ENCODE peak calls at places on chromosomes 1 and 21, in eight cellular contexts. J is right atrium auricular region, Q is lung, I is SJSA1, B is neural progenitor cell, F is foreskin keratinocyte, S is H9, E is heart left ventricle. N is an unnamed sample.

GRCh38 chr1:234971586-234972297 is 156.9 kb downstream of the TOMM20 start:
- DNase-seq in B (no peak), E (no peak), I (no peak), S (no peak), Q (no peak), F (no peak), J (peak), N (peak)

GRCh38 chr1:162210171-162210570 is 140.7 kb downstream of the NOS1AP start:
- DNase-seq in J (no peak), I (no peak), Q (no peak), E (no peak), S (no peak), B (no peak), F (no peak), N (no peak)

GRCh38 chr1:212060632-212061472 is 25.3 kb downstream of the DTL start:
- DNase-seq in I (peak), E (no peak), F (peak), S (no peak), B (no peak), Q (no peak), J (no peak), N (no peak)

GRCh38 chr1:12087797-12088314 is 24.8 kb downstream of the TNFRSF8 start:
- DNase-seq in B (no peak), S (no peak), E (no peak), Q (no peak), F (no peak), I (no peak), J (no peak), N (peak)

GRCh38 chr1:23558140-23558871 is 995 bp downstream of the ID3 start:
- DNase-seq in E (peak), Q (peak), J (no peak), S (peak), I (peak), B (peak), F (peak), N (peak)

GRCh38 chr1:24898909-24899439 is 31.1 kb downstream of the RUNX3 start:
- DNase-seq in Q (no peak), I (no peak), S (no peak), E (peak), J (no peak), F (no peak), B (no peak), N (no peak)

GRCh38 chr1:61330571-61330970 is 248.2 kb downstream of the NFIA start:
- DNase-seq in I (no peak), F (peak), Q (no peak), J (no peak), S (no peak), E (no peak), B (no peak), N (no peak)

GRCh38 chr21:45590726-45591618 is 48.7 kb upstream of the SLC19A1 start:
- DNase-seq in I (no peak), J (no peak), F (peak), S (peak), E (no peak), B (no peak), Q (no peak), N (no peak)

GRCh38 chr1:220680085-220680687 is 10.0 kb upstream of the C1orf115 start:
- DNase-seq in J (no peak), Q (no peak), S (no peak), I (peak), E (no peak), B (peak), F (peak), N (no peak)

DNA sequence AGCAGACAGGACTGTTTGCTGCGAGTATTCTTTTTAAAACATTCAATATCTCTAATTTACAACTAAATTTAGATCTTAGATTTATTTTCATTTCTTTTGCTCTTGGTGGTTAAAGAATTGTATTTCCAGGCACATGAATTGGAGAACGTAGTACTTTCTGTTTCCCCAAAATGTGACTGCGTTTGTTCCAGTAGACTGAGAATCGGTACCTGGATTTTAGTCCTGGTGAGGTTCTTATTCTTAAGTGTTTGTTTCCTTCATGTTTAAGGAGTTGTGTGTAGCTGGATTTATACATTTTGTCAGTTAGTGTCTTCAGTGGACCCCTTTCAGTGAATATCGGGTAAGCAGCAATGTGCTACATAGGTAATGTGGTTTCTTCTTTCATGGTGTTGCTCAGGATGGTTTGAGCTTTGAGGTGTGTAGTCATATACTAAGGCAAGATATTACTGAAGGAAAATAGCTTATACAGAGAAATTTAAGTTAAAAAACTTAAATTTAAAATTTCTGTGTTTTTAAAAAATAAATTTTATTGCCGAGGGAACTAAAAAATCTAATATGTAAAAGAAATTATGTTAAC is 6.8 kb downstream of the MIER1 start:
- DNase-seq in E (no peak), F (no peak), Q (no peak), J (no peak), S (no peak), I (peak), B (no peak), N (no peak)
- H3K27ac ChIP-seq in E (no peak), F (peak), Q (no peak), J (peak), S (no peak), I (peak), B (no peak), N (peak)

GRCh38 chr1:28928306-28928987 is 14.1 kb downstream of the EPB41 start:
- DNase-seq in B (no peak), E (no peak), J (no peak), Q (no peak), S (no peak), F (no peak), I (no peak), N (no peak)
- H3K27ac ChIP-seq in B (peak), E (no peak), J (peak), Q (no peak), S (no peak), F (no peak), I (no peak), N (peak)

DNA sequence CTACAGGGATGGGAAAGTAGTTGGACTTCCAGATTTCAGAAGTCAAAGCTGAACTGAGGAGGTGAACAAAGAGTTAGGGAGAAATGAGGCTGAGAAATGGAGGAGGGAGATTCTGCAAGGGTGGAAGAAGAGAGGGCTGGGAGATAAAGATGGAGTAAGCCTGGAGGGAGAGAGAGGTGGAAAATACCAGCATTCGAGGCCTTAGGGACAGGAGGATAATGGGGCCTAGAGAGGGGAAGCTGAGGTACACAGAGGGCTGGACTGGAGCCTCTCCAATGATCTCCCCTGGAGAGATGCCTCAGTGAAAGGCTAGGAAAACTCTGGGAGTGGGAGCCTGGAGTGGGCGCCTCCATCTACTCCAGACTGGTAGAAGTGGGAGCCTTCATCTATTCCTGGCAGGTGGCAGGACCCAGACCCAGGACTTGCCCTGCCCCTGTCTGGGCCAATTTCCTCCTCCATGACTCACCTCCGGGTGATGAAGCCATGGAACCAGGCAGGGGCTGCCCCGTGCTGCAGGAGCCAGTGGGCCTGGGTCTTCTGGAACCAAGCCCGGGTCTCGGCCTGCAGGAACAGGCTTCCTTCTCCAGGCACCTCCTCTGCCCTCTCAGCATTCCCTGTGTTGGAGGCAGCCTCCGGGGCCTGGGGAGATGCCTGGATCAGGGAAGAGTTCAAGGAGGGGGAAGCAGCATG is 1.9 kb downstream of the SH2D2A start:
- DNase-seq in S (no peak), J (no peak), B (no peak), E (no peak), I (no peak), F (no peak), Q (no peak), N (no peak)
- H3K27ac ChIP-seq in S (no peak), J (peak), B (no peak), E (peak), I (no peak), F (peak), Q (peak), N (peak)

DNA sequence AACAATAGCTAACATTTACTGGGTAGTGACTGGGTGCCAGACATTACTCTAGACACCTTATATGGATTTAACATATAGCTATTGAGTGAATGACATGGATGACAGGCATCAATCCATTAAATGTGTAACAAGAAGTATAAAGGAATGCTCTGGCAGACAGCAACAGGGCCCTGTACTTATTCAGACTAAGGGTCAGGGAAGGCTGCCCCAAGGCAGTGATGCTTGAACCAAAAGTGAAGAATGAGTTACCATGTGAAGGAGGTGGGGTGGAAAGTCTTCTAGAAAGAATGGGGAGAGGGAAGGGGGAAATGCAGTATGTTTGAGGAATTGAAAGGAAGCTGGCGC is 8.3 kb upstream of the PTPRF start:
- DNase-seq in F (no peak), S (no peak), Q (no peak), E (no peak), B (no peak), J (no peak), I (no peak), N (no peak)
- H3K27ac ChIP-seq in F (no peak), S (no peak), Q (no peak), E (no peak), B (no peak), J (no peak), I (no peak), N (peak)

GRCh38 chr1:183147735-183148134 is 38.3 kb upstream of the LAMC2 start:
- DNase-seq in B (no peak), J (no peak), F (no peak), E (no peak), I (no peak), S (no peak), Q (no peak), N (no peak)
- H3K27ac ChIP-seq in B (no peak), J (no peak), F (no peak), E (no peak), I (no peak), S (no peak), Q (no peak), N (no peak)

DNA sequence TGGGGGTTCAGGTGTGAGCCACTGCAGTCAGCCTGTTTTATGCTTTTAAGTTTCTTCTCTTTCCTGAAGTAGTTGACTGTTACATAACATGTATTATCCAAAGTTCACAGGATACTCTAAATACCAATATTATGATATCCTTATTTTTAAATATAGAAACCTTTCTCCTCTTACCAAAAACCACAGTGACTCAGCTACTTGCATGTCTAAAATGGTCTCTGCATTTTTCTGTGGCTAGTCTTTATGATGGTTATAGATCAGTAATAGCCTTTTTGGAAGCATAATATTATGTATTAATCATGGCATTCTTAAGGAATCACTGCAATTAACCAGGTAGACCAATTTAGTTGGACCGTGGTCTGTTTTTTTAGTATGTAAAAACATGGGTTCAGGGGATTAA is 210.8 kb upstream of the CACYBP start:
- DNase-seq in F (peak), B (no peak), Q (no peak), J (no peak), E (no peak), I (peak), S (no peak), N (no peak)
- H3K27ac ChIP-seq in F (peak), B (no peak), Q (no peak), J (no peak), E (no peak), I (peak), S (no peak), N (no peak)